ENCODE peak calls at places on chromosomes 11 and 22, in ten cellular contexts. M, D, P, F, S, Y, H, J, V and X are unnamed samples.
A peak's percentile ranks its signal among the peaks of the same experiment; 100 is the strongest.

GRCh38 chr11:14764899-14765527 is 121.4 kb downstream of the PDE3B start:
- DNase-seq in H (no peak), J (no peak), F (no peak), M (peak; percentile 19), D (no peak), P (no peak), S (no peak), V (peak; percentile 31), Y (no peak), X (no peak)

GRCh38 chr22:40345271-40345670 is 1.0 kb upstream of the ADSL start:
- DNase-seq in Y (no peak), J (no peak), V (no peak), F (no peak), P (peak; percentile 86), M (peak; percentile 38), D (no peak), S (no peak), H (no peak), X (peak; percentile 71)

GRCh38 chr11:116170526-116171120 is 602.2 kb downstream of the BUD13 start:
- DNase-seq in V (no peak), H (no peak), Y (no peak), D (no peak), P (no peak), F (no peak), S (peak; percentile 62), M (no peak), J (no peak), X (peak; percentile 25)

GRCh38 chr11:69156218-69156639 is 494 bp downstream of the SMIM38 start:
- DNase-seq in S (no peak), F (no peak), H (no peak), J (no peak), P (no peak), Y (no peak), M (no peak), V (no peak), D (no peak), X (no peak)

GRCh38 chr22:38314992-38315800 is 2.0 kb downstream of the CSNK1E start:
- DNase-seq in M (peak; percentile 18), F (no peak), V (no peak), P (peak; percentile 52), H (no peak), D (no peak), J (no peak), Y (no peak), S (no peak), X (no peak)

GRCh38 chr11:3074912-3075589 is 17.8 kb upstream of the CARS1 start:
- DNase-seq in S (peak; percentile 83), V (no peak), J (no peak), M (no peak), Y (no peak), F (no peak), D (no peak), H (peak; percentile 47), P (no peak), X (peak; percentile 34)

GRCh38 chr11:114307524-114308203 is 11.5 kb downstream of the NNMT start:
- DNase-seq in P (no peak), F (no peak), D (no peak), Y (no peak), V (peak; percentile 71), H (peak; percentile 92), S (no peak), M (no peak), J (no peak), X (peak; percentile 89)

GRCh38 chr11:61254403-61255025 is 13.5 kb downstream of the PGA5 start:
- DNase-seq in D (peak; percentile 47), S (peak; percentile 46), V (peak; percentile 46), M (no peak), F (peak; percentile 51), H (peak; percentile 86), P (peak; percentile 58), Y (no peak), J (peak; percentile 27), X (peak; percentile 60)

GRCh38 chr22:17808688-17809403 is 34.6 kb upstream of the BID start:
- DNase-seq in S (no peak), J (no peak), F (no peak), M (no peak), P (no peak), V (peak; percentile 44), D (no peak), H (no peak), Y (no peak), X (peak; percentile 15)

GRCh38 chr11:12251651-12252560 is 125.5 kb upstream of the PARVA start:
- DNase-seq in V (no peak), F (no peak), S (peak; percentile 69), Y (no peak), M (no peak), P (no peak), J (no peak), D (no peak), H (no peak), X (no peak)

GRCh38 chr22:32622762-32623147 is 148.1 kb downstream of the FBXO7 start:
- DNase-seq in H (peak; percentile 12), Y (no peak), F (no peak), D (no peak), V (no peak), P (no peak), M (no peak), S (no peak), J (no peak), X (no peak)

GRCh38 chr11:132186699-132187098 is 816.3 kb downstream of the NTM start:
- DNase-seq in M (no peak), D (no peak), F (peak; percentile 8), S (no peak), V (no peak), Y (no peak), J (no peak), H (no peak), P (no peak), X (no peak)

GRCh38 chr11:65471410-65471762 is 27.5 kb upstream of the MALAT1 start:
- DNase-seq in D (no peak), P (peak; percentile 78), F (no peak), H (peak; percentile 91), M (no peak), Y (peak; percentile 56), J (no peak), V (peak; percentile 65), S (peak; percentile 52), X (peak; percentile 83)

GRCh38 chr22:24393012-24393559 is 34.3 kb upstream of the ADORA2A start:
- DNase-seq in M (no peak), S (no peak), V (no peak), J (no peak), Y (no peak), P (no peak), F (no peak), H (no peak), D (no peak), X (no peak)

GRCh38 chr11:1953489-1954284 is 6.6 kb downstream of the MRPL23 start:
- DNase-seq in F (no peak), Y (no peak), J (no peak), H (no peak), M (no peak), V (no peak), S (no peak), P (no peak), D (no peak), X (no peak)

GRCh38 chr22:43275545-43275981 is 67.6 kb downstream of the SCUBE1 start:
- DNase-seq in S (no peak), V (peak; percentile 37), D (no peak), J (no peak), Y (no peak), H (no peak), F (no peak), P (peak; percentile 79), M (no peak), X (peak; percentile 46)

GRCh38 chr11:128776434-128777284 is 82.8 kb downstream of the FLI1 start:
- DNase-seq in S (no peak), F (no peak), D (no peak), M (no peak), J (no peak), P (peak; percentile 22), H (peak; percentile 86), V (peak; percentile 59), Y (no peak), X (peak; percentile 18)

GRCh38 chr11:106331163-106331562 is 253.7 kb downstream of the AASDHPPT start:
- DNase-seq in M (no peak), D (no peak), F (no peak), S (no peak), V (no peak), Y (no peak), J (no peak), P (peak; percentile 3), H (no peak), X (peak; percentile 75)

GRCh38 chr11:102780491-102780918 is at the start of gene MMP10:
- DNase-seq in S (peak; percentile 83), P (peak; percentile 88), J (peak; percentile 23), Y (no peak), D (no peak), H (no peak), M (no peak), V (peak; percentile 74), F (peak; percentile 40), X (peak; percentile 84)

GRCh38 chr11:34243620-34244493 is 114.0 kb downstream of the ABTB2 start:
- DNase-seq in S (no peak), Y (no peak), F (no peak), H (no peak), V (peak; percentile 69), M (no peak), D (peak; percentile 48), J (no peak), P (no peak), X (peak; percentile 95)

GRCh38 chr11:64086263-64086938 is 50.7 kb downstream of the FLRT1 start:
- DNase-seq in J (no peak), F (no peak), V (no peak), Y (no peak), S (peak; percentile 92), H (no peak), P (no peak), D (no peak), M (no peak), X (no peak)

GRCh38 chr22:20805972-20806471 is 32.1 kb downstream of the SERPIND1 start:
- DNase-seq in H (no peak), M (no peak), P (no peak), J (no peak), Y (no peak), D (no peak), S (no peak), V (peak; percentile 33), F (peak; percentile 16), X (peak; percentile 26)

GRCh38 chr11:108115495-108116140 is 5.7 kb upstream of the ACAT1 start:
- DNase-seq in Y (peak; percentile 43), J (peak; percentile 72), V (peak; percentile 88), F (no peak), H (peak; percentile 91), S (peak; percentile 58), D (no peak), P (peak; percentile 72), M (no peak), X (peak; percentile 96)